ENCODE peak calls at places on chromosomes 4 and X, in ten cellular contexts. V, T, Q, Y, A, G, R, D, H and C are unnamed samples.

GRCh38 chrX:133365886-133366611 is 49.2 kb downstream of the GPC4 start:
- DNase-seq in R (no peak), V (no peak), Q (no peak), G (no peak), H (no peak), T (no peak), A (no peak), D (peak; percentile 58), Y (no peak), C (no peak)

GRCh38 chrX:47585273-47585672 is 3.0 kb downstream of the TIMP1 start:
- DNase-seq in V (no peak), D (no peak), A (no peak), T (no peak), H (no peak), Y (no peak), R (no peak), G (no peak), Q (peak; percentile 17), C (no peak)

GRCh38 chr4:95284668-95285067 is 264.1 kb downstream of the UNC5C start:
- DNase-seq in R (no peak), V (no peak), H (no peak), G (no peak), Q (no peak), Y (no peak), A (no peak), T (no peak), D (no peak), C (no peak)

GRCh38 chr4:125011646-125012045 is 299.1 kb upstream of the ANKRD50 start:
- DNase-seq in V (no peak), G (no peak), D (no peak), A (no peak), T (no peak), H (no peak), Y (no peak), R (no peak), Q (no peak), C (no peak)

GRCh38 chr4:78065514-78066192 is 8.5 kb downstream of the FRAS1 start:
- DNase-seq in Q (no peak), Y (no peak), G (no peak), T (no peak), H (no peak), V (no peak), A (no peak), D (peak; percentile 3), R (no peak), C (no peak)

GRCh38 chrX:145687707-145688106 is 129.9 kb upstream of the SLITRK2 start:
- DNase-seq in V (no peak), D (no peak), Q (no peak), R (no peak), Y (no peak), G (no peak), A (no peak), T (no peak), H (no peak), C (no peak)

GRCh38 chr4:16034010-16034829 is 49.6 kb downstream of the PROM1 start:
- DNase-seq in A (no peak), T (no peak), H (no peak), D (no peak), V (no peak), Y (no peak), R (no peak), Q (no peak), G (no peak), C (no peak)

GRCh38 chrX:48910926-48911406 is 480 bp downstream of the SLC35A2 start:
- DNase-seq in D (no peak), G (no peak), T (no peak), A (no peak), Q (no peak), R (no peak), V (peak; percentile 6), Y (no peak), H (no peak), C (no peak)

GRCh38 chrX:103483720-103484119 is 35.6 kb downstream of the RAB40A start:
- DNase-seq in Y (no peak), D (no peak), G (no peak), Q (no peak), H (peak; percentile 52), T (no peak), V (no peak), R (no peak), A (no peak), C (no peak)

GRCh38 chr4:113574636-113575103 is 186.9 kb downstream of the CAMK2D start:
- DNase-seq in Q (no peak), R (no peak), T (no peak), G (no peak), H (no peak), A (no peak), Y (no peak), D (no peak), V (no peak), C (no peak)

GRCh38 chr4:175946472-175947116 is 119.0 kb upstream of the WDR17 start:
- DNase-seq in Q (no peak), A (no peak), R (no peak), D (no peak), Y (no peak), V (peak; percentile 49), H (no peak), G (no peak), T (no peak), C (no peak)

GRCh38 chrX:52995974-52996304 is 37.6 kb upstream of the FAM156A start:
- DNase-seq in T (no peak), A (no peak), R (no peak), V (no peak), Q (no peak), G (no peak), H (no peak), Y (no peak), D (no peak), C (no peak)
- H3K4me3 ChIP-seq in T (peak overlapping the region; percentile 86), A (peak overlapping the region; percentile 51), R (peak overlapping the region; percentile 63), V (peak overlapping the region; percentile 97), Q (peak overlapping the region; percentile 34), G (peak overlapping the region; percentile 92), H (peak overlapping the region; percentile 81), Y (peak overlapping the region; percentile 78), D (no peak overlapping the region), C (no peak overlapping the region)

GRCh38 chr4:1775731-1776500 is 17.2 kb upstream of the FGFR3 start:
- DNase-seq in Q (no peak), Y (no peak), T (no peak), V (no peak), H (no peak), A (no peak), D (no peak), G (no peak), R (no peak), C (no peak)

GRCh38 chr4:1776521-1777161 is 16.5 kb upstream of the FGFR3 start:
- DNase-seq in Q (no peak), T (no peak), A (no peak), G (no peak), H (no peak), R (no peak), V (no peak), Y (no peak), D (no peak), C (no peak)

GRCh38 chr4:1772869-1773538 is 20.1 kb upstream of the FGFR3 start:
- DNase-seq in V (no peak), A (no peak), Y (no peak), H (no peak), D (no peak), T (no peak), R (no peak), G (no peak), Q (no peak), C (no peak)

GRCh38 chr4:1771555-1772305 is 21.4 kb upstream of the FGFR3 start:
- DNase-seq in V (no peak), Q (no peak), D (no peak), G (no peak), H (no peak), A (no peak), R (no peak), Y (no peak), T (no peak), C (no peak)

GRCh38 chr4:1773754-1774153 is 19.3 kb upstream of the FGFR3 start:
- DNase-seq in R (no peak), A (no peak), T (no peak), G (no peak), Y (no peak), V (no peak), H (no peak), Q (no peak), D (no peak), C (no peak)
- H3K4me1 ChIP-seq in R (peaks cover 32% of the 10 kb centered on the region), A (no peaks in the 10 kb centered on the region), T (no peaks in the 10 kb centered on the region), G (no peaks in the 10 kb centered on the region), Y (no peaks in the 10 kb centered on the region), V (peaks cover 3% of the 10 kb centered on the region), H (no peaks in the 10 kb centered on the region), Q (no peaks in the 10 kb centered on the region), D (no peaks in the 10 kb centered on the region), C (no peaks in the 10 kb centered on the region)

GRCh38 chr4:142354794-142355416 is 491.2 kb downstream of the INPP4B start:
- DNase-seq in A (no peak), Q (no peak), D (peak; percentile 31), H (peak; percentile 70), Y (no peak), G (no peak), R (no peak), V (no peak), T (no peak), C (no peak)

GRCh38 chr4:142354041-142354440 is 492.1 kb downstream of the INPP4B start:
- DNase-seq in Q (no peak), H (no peak), R (no peak), G (no peak), D (no peak), V (no peak), A (no peak), Y (no peak), T (no peak), C (no peak)

GRCh38 chr4:142352682-142353081 is 493.4 kb downstream of the INPP4B start:
- DNase-seq in G (no peak), V (no peak), A (no peak), Y (no peak), H (no peak), Q (no peak), R (no peak), D (no peak), T (no peak), C (no peak)

GRCh38 chr4:142351958-142352357 is 494.1 kb downstream of the INPP4B start:
- DNase-seq in R (no peak), A (no peak), H (no peak), Y (no peak), Q (no peak), D (no peak), G (no peak), T (no peak), V (no peak), C (no peak)

GRCh38 chr4:142353149-142353738 is 492.9 kb downstream of the INPP4B start:
- DNase-seq in G (no peak), Y (no peak), V (no peak), D (peak; percentile 54), T (no peak), Q (peak; percentile 47), R (no peak), A (no peak), H (peak; percentile 46), C (no peak)
- H3K4me3 ChIP-seq in G (no peak overlapping the region), Y (peak overlapping the region; percentile 37), V (peak overlapping the region; percentile 9), D (no peak overlapping the region), T (no peak overlapping the region), Q (no peak overlapping the region), R (no peak overlapping the region), A (no peak overlapping the region), H (no peak overlapping the region), C (no peak overlapping the region)

DNA sequence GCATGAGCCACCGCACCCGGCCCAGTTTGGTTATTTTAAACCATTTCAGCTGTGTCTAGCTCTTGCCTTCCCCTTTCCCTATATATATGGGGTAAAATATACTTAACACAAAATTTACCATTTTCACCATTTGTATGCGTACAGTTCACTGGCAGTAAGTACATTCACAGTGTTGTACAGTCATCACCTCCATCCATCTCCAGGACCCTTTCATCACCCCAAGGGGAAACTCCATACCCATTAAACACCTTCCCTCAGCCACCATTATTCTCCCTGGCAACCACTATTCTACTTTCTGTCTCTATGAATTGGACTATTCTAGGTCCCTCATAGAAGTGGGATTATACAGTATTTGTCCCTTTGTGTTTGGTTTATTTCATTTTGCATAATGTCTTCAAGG is 106.4 kb downstream of the TMEM131L start:
- DNase-seq in Q (no peak), R (no peak), H (no peak), A (no peak), D (no peak), Y (no peak), V (no peak), G (no peak), T (no peak), C (no peak)
- H3K4me1 ChIP-seq in Q (peaks cover 18% of the 10 kb centered on the region), R (peaks cover 20% of the 10 kb centered on the region), H (peaks cover 31% of the 10 kb centered on the region), A (peaks cover 11% of the 10 kb centered on the region), D (no peaks in the 10 kb centered on the region), Y (peaks cover 45% of the 10 kb centered on the region), V (no peaks in the 10 kb centered on the region), G (peaks cover 12% of the 10 kb centered on the region), T (no peaks in the 10 kb centered on the region), C (peaks cover 6% of the 10 kb centered on the region)